ENCODE peak calls at places on chromosomes 4 and X, in six cellular contexts. One of them, this sample, is unnamed.

GRCh38 chr4:26267087-26267486 is 53.7 kb upstream of the RBPJ start:
- DNase-seq in naive thymus-derived CD4-positive, alpha-beta T cell: no peak
- DNase-seq in heart left ventricle: peak; percentile 37
- DNase-seq in breast epithelium: no peak
- DNase-seq in endothelial cell of umbilical vein: no peak
- DNase-seq in neuronal stem cell: no peak
- DNase-seq in this sample: peak; percentile 41

GRCh38 chr4:153345011-153345981 is 808 bp downstream of the MND1 start:
- DNase-seq in naive thymus-derived CD4-positive, alpha-beta T cell: peak; percentile 62
- DNase-seq in heart left ventricle: no peak
- DNase-seq in breast epithelium: no peak
- DNase-seq in endothelial cell of umbilical vein: peak; percentile 66
- DNase-seq in neuronal stem cell: peak; percentile 70
- DNase-seq in this sample: peak; percentile 38

GRCh38 chr4:43471950-43472349 is 579.4 kb downstream of the GRXCR1 start:
- DNase-seq in naive thymus-derived CD4-positive, alpha-beta T cell: no peak
- DNase-seq in heart left ventricle: no peak
- DNase-seq in breast epithelium: no peak
- DNase-seq in endothelial cell of umbilical vein: no peak
- DNase-seq in neuronal stem cell: no peak
- DNase-seq in this sample: no peak

GRCh38 chrX:130916636-130917422 is 13.8 kb upstream of the ENOX2 start:
- DNase-seq in naive thymus-derived CD4-positive, alpha-beta T cell: peak; percentile 24
- DNase-seq in heart left ventricle: no peak
- DNase-seq in breast epithelium: no peak
- DNase-seq in endothelial cell of umbilical vein: peak; percentile 38
- DNase-seq in neuronal stem cell: peak; percentile 56
- DNase-seq in this sample: peak; percentile 32

GRCh38 chr4:152892985-152893384 is 43.1 kb upstream of the FHDC1 start:
- DNase-seq in naive thymus-derived CD4-positive, alpha-beta T cell: no peak
- DNase-seq in heart left ventricle: no peak
- DNase-seq in breast epithelium: no peak
- DNase-seq in endothelial cell of umbilical vein: no peak
- DNase-seq in neuronal stem cell: no peak
- DNase-seq in this sample: no peak

GRCh38 chr4:112031712-112032328 is 113.4 kb upstream of the FAM241A start:
- DNase-seq in naive thymus-derived CD4-positive, alpha-beta T cell: no peak
- DNase-seq in heart left ventricle: no peak
- DNase-seq in breast epithelium: no peak
- DNase-seq in endothelial cell of umbilical vein: peak; percentile 51
- DNase-seq in neuronal stem cell: peak; percentile 54
- DNase-seq in this sample: no peak

GRCh38 chr4:21507439-21507838 is 441.1 kb downstream of the KCNIP4 start:
- DNase-seq in naive thymus-derived CD4-positive, alpha-beta T cell: no peak
- DNase-seq in heart left ventricle: no peak
- DNase-seq in breast epithelium: no peak
- DNase-seq in endothelial cell of umbilical vein: peak; percentile 36
- DNase-seq in neuronal stem cell: no peak
- DNase-seq in this sample: no peak

GRCh38 chr4:166012129-166013078 is 139.4 kb downstream of the TLL1 start:
- DNase-seq in naive thymus-derived CD4-positive, alpha-beta T cell: no peak
- DNase-seq in heart left ventricle: no peak
- DNase-seq in breast epithelium: no peak
- DNase-seq in endothelial cell of umbilical vein: no peak
- DNase-seq in neuronal stem cell: no peak
- DNase-seq in this sample: no peak

GRCh38 chrX:8851487-8851886 is 50.3 kb upstream of the FAM9A start:
- DNase-seq in naive thymus-derived CD4-positive, alpha-beta T cell: no peak
- DNase-seq in heart left ventricle: no peak
- DNase-seq in breast epithelium: no peak
- DNase-seq in endothelial cell of umbilical vein: no peak
- DNase-seq in neuronal stem cell: no peak
- DNase-seq in this sample: no peak

GRCh38 chr4:186953601-186954260 is 230.1 kb upstream of the FAT1 start:
- DNase-seq in naive thymus-derived CD4-positive, alpha-beta T cell: no peak
- DNase-seq in heart left ventricle: peak; percentile 26
- DNase-seq in breast epithelium: no peak
- DNase-seq in endothelial cell of umbilical vein: no peak
- DNase-seq in neuronal stem cell: no peak
- DNase-seq in this sample: no peak

GRCh38 chr4:81405900-81406401 is 65.8 kb downstream of the RASGEF1B start:
- DNase-seq in naive thymus-derived CD4-positive, alpha-beta T cell: no peak
- DNase-seq in heart left ventricle: no peak
- DNase-seq in breast epithelium: no peak
- DNase-seq in endothelial cell of umbilical vein: peak; percentile 72
- DNase-seq in neuronal stem cell: peak; percentile 81
- DNase-seq in this sample: no peak

GRCh38 chr4:87811977-87812376 is 12.6 kb downstream of the IBSP start:
- DNase-seq in naive thymus-derived CD4-positive, alpha-beta T cell: no peak
- DNase-seq in heart left ventricle: no peak
- DNase-seq in breast epithelium: no peak
- DNase-seq in endothelial cell of umbilical vein: no peak
- DNase-seq in neuronal stem cell: no peak
- DNase-seq in this sample: no peak

GRCh38 chr4:110059556-110060191 is 138.7 kb downstream of the ELOVL6 start:
- DNase-seq in naive thymus-derived CD4-positive, alpha-beta T cell: no peak
- DNase-seq in heart left ventricle: no peak
- DNase-seq in breast epithelium: no peak
- DNase-seq in endothelial cell of umbilical vein: peak; percentile 36
- DNase-seq in neuronal stem cell: no peak
- DNase-seq in this sample: no peak

GRCh38 chr4:40418430-40419230 is 83.5 kb downstream of the CHRNA9 start:
- DNase-seq in naive thymus-derived CD4-positive, alpha-beta T cell: no peak
- DNase-seq in heart left ventricle: no peak
- DNase-seq in breast epithelium: no peak
- DNase-seq in endothelial cell of umbilical vein: no peak
- DNase-seq in neuronal stem cell: no peak
- DNase-seq in this sample: no peak

GRCh38 chrX:38948046-38948445 is 146.8 kb downstream of the MID1IP1 start:
- DNase-seq in naive thymus-derived CD4-positive, alpha-beta T cell: no peak
- DNase-seq in heart left ventricle: no peak
- DNase-seq in breast epithelium: no peak
- DNase-seq in endothelial cell of umbilical vein: no peak
- DNase-seq in neuronal stem cell: no peak
- DNase-seq in this sample: no peak

GRCh38 chr4:2244947-2245786 is 3.2 kb upstream of the HAUS3 start:
- DNase-seq in naive thymus-derived CD4-positive, alpha-beta T cell: no peak
- DNase-seq in heart left ventricle: no peak
- DNase-seq in breast epithelium: no peak
- DNase-seq in endothelial cell of umbilical vein: no peak
- DNase-seq in neuronal stem cell: no peak
- DNase-seq in this sample: no peak

GRCh38 chr4:105895609-105896460 is 564 bp downstream of the NPNT start:
- DNase-seq in naive thymus-derived CD4-positive, alpha-beta T cell: peak; percentile 43
- DNase-seq in heart left ventricle: peak; percentile 32
- DNase-seq in breast epithelium: peak; percentile 69
- DNase-seq in endothelial cell of umbilical vein: no peak
- DNase-seq in neuronal stem cell: peak; percentile 37
- DNase-seq in this sample: peak; percentile 80

GRCh38 chr4:75344915-75345314 is 169.3 kb downstream of the RCHY1 start:
- DNase-seq in naive thymus-derived CD4-positive, alpha-beta T cell: no peak
- DNase-seq in heart left ventricle: no peak
- DNase-seq in breast epithelium: no peak
- DNase-seq in endothelial cell of umbilical vein: no peak
- DNase-seq in neuronal stem cell: no peak
- DNase-seq in this sample: no peak

GRCh38 chr4:54942735-54943134 is 182.7 kb downstream of the KDR start:
- DNase-seq in naive thymus-derived CD4-positive, alpha-beta T cell: peak; percentile 22
- DNase-seq in heart left ventricle: no peak
- DNase-seq in breast epithelium: no peak
- DNase-seq in endothelial cell of umbilical vein: peak; percentile 72
- DNase-seq in neuronal stem cell: no peak
- DNase-seq in this sample: no peak

GRCh38 chr4:106358899-106359298 is 9.7 kb downstream of the GIMD1 start:
- DNase-seq in naive thymus-derived CD4-positive, alpha-beta T cell: no peak
- DNase-seq in heart left ventricle: no peak
- DNase-seq in breast epithelium: no peak
- DNase-seq in endothelial cell of umbilical vein: no peak
- DNase-seq in neuronal stem cell: no peak
- DNase-seq in this sample: no peak

GRCh38 chrX:11663875-11664210 is 1.9 kb downstream of the ARHGAP6 start:
- DNase-seq in naive thymus-derived CD4-positive, alpha-beta T cell: no peak
- DNase-seq in heart left ventricle: no peak
- DNase-seq in breast epithelium: no peak
- DNase-seq in endothelial cell of umbilical vein: no peak
- DNase-seq in neuronal stem cell: no peak
- DNase-seq in this sample: no peak
- H3K27me3 ChIP-seq in naive thymus-derived CD4-positive, alpha-beta T cell: no peaks in the 10 kb centered on the region
- H3K27me3 ChIP-seq in heart left ventricle: no peaks in the 10 kb centered on the region
- H3K27me3 ChIP-seq in breast epithelium: no peaks in the 10 kb centered on the region
- H3K27me3 ChIP-seq in endothelial cell of umbilical vein: peaks cover 16% of the 10 kb centered on the region
- H3K27me3 ChIP-seq in neuronal stem cell: peaks cover 6% of the 10 kb centered on the region
- H3K27me3 ChIP-seq in this sample: peaks cover 6% of the 10 kb centered on the region

GRCh38 chrX:132671229-132671641 is 182.4 kb upstream of the MBNL3 start:
- DNase-seq in naive thymus-derived CD4-positive, alpha-beta T cell: no peak
- DNase-seq in heart left ventricle: no peak
- DNase-seq in breast epithelium: no peak
- DNase-seq in endothelial cell of umbilical vein: no peak
- DNase-seq in neuronal stem cell: no peak
- DNase-seq in this sample: no peak
- H3K4me1 ChIP-seq in naive thymus-derived CD4-positive, alpha-beta T cell: no peaks in the 10 kb centered on the region
- H3K4me1 ChIP-seq in heart left ventricle: no peaks in the 10 kb centered on the region
- H3K4me1 ChIP-seq in breast epithelium: no peaks in the 10 kb centered on the region
- H3K4me1 ChIP-seq in endothelial cell of umbilical vein: no peaks in the 10 kb centered on the region
- H3K4me1 ChIP-seq in neuronal stem cell: peaks cover 3% of the 10 kb centered on the region
- H3K4me1 ChIP-seq in this sample: no peaks in the 10 kb centered on the region

GRCh38 chr4:12966741-12967140 is 517.4 kb downstream of the RAB28 start:
- DNase-seq in naive thymus-derived CD4-positive, alpha-beta T cell: no peak
- DNase-seq in heart left ventricle: no peak
- DNase-seq in breast epithelium: no peak
- DNase-seq in endothelial cell of umbilical vein: no peak
- DNase-seq in neuronal stem cell: no peak
- DNase-seq in this sample: no peak

GRCh38 chr4:12963912-12964311 is 520.2 kb downstream of the RAB28 start:
- DNase-seq in naive thymus-derived CD4-positive, alpha-beta T cell: no peak
- DNase-seq in heart left ventricle: no peak
- DNase-seq in breast epithelium: no peak
- DNase-seq in endothelial cell of umbilical vein: no peak
- DNase-seq in neuronal stem cell: no peak
- DNase-seq in this sample: no peak

GRCh38 chr4:12961713-12962112 is 522.4 kb downstream of the RAB28 start:
- DNase-seq in naive thymus-derived CD4-positive, alpha-beta T cell: no peak
- DNase-seq in heart left ventricle: no peak
- DNase-seq in breast epithelium: no peak
- DNase-seq in endothelial cell of umbilical vein: no peak
- DNase-seq in neuronal stem cell: no peak
- DNase-seq in this sample: no peak

GRCh38 chr4:12965334-12965733 is 518.8 kb downstream of the RAB28 start:
- DNase-seq in naive thymus-derived CD4-positive, alpha-beta T cell: no peak
- DNase-seq in heart left ventricle: no peak
- DNase-seq in breast epithelium: no peak
- DNase-seq in endothelial cell of umbilical vein: no peak
- DNase-seq in neuronal stem cell: peak; percentile 46
- DNase-seq in this sample: no peak

DNA sequence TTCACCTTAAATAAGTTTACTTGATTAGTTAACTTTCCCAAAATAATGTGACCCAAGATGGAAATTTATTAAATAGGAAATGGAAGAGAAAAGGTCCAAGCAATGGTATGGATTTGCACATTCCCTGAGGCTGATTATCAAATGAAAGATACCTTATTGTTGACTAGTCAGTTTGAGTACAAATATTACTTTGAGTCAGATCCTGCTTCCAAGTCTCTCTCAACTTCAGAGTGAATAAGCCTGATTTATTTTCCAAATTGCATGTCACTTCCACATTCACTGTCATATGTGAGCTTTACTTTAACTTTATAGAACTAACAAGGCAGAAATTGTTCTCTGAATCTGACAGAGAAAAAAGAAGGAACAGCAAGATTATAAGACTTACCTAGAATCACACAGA is 520.8 kb downstream of the RAB28 start:
- DNase-seq in naive thymus-derived CD4-positive, alpha-beta T cell: no peak
- DNase-seq in heart left ventricle: no peak
- DNase-seq in breast epithelium: no peak
- DNase-seq in endothelial cell of umbilical vein: no peak
- DNase-seq in neuronal stem cell: no peak
- DNase-seq in this sample: no peak
- H3K4me3 ChIP-seq in naive thymus-derived CD4-positive, alpha-beta T cell: no peak overlapping the region
- H3K4me3 ChIP-seq in heart left ventricle: no peak overlapping the region
- H3K4me3 ChIP-seq in breast epithelium: no peak overlapping the region
- H3K4me3 ChIP-seq in endothelial cell of umbilical vein: no peak overlapping the region
- H3K4me3 ChIP-seq in neuronal stem cell: no peak overlapping the region
- H3K4me3 ChIP-seq in this sample: no peak overlapping the region

DNA sequence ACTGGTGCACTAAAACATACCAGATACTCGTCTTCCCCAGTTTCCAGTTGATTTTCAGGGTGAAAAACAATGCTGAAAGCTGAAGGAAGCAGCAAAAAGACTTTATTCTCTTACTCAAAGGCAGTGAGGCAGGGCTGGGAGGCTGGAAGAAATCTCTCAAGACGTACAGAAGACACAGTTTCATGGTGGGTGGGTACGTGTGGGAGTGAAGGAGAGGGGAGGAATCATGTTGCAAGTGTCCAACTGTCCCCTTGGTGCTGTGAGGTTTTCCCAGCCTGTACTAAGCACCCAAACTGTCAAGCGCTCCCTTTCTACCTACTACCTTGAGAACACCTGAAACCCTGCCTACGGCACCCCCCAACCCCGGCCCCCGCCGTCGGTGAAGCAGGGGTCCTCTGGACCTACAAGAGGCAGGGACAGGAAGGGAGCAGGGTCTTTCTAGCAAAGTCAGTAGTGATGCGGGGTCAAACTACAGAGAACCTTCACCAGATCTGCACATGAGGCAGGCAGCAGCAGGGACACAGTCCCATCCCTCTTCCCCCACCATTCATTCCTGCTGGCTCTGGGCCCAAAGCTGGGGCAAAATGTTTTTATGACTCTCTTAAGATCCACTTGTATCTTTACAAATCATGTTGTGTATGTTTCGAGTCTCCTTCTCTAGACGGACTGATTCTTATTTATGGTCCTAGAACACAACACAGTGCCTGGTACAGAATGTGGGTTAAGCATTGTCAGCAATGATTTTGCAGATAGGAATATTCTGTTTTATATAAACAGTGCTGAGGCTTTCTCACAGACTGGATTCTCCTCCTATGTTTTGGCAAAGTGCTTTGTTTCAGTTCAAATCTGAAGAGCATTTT is 2.4 kb upstream of the SETD7 start:
- DNase-seq in naive thymus-derived CD4-positive, alpha-beta T cell: no peak
- DNase-seq in heart left ventricle: no peak
- DNase-seq in breast epithelium: no peak
- DNase-seq in endothelial cell of umbilical vein: no peak
- DNase-seq in neuronal stem cell: no peak
- DNase-seq in this sample: no peak
- H3K27me3 ChIP-seq in naive thymus-derived CD4-positive, alpha-beta T cell: no peaks in the 10 kb centered on the region
- H3K27me3 ChIP-seq in heart left ventricle: no peaks in the 10 kb centered on the region
- H3K27me3 ChIP-seq in breast epithelium: no peaks in the 10 kb centered on the region
- H3K27me3 ChIP-seq in endothelial cell of umbilical vein: peaks cover 15% of the 10 kb centered on the region
- H3K27me3 ChIP-seq in neuronal stem cell: peaks cover 37% of the 10 kb centered on the region
- H3K27me3 ChIP-seq in this sample: peaks cover 36% of the 10 kb centered on the region

GRCh38 chr4:7828926-7829325 is 110.7 kb downstream of the AFAP1 start:
- DNase-seq in naive thymus-derived CD4-positive, alpha-beta T cell: no peak
- DNase-seq in heart left ventricle: no peak
- DNase-seq in breast epithelium: no peak
- DNase-seq in endothelial cell of umbilical vein: peak; percentile 57
- DNase-seq in neuronal stem cell: no peak
- DNase-seq in this sample: no peak
- H3K4me1 ChIP-seq in naive thymus-derived CD4-positive, alpha-beta T cell: peaks cover 14% of the 10 kb centered on the region
- H3K4me1 ChIP-seq in heart left ventricle: peaks cover 25% of the 10 kb centered on the region
- H3K4me1 ChIP-seq in breast epithelium: peaks cover 5% of the 10 kb centered on the region
- H3K4me1 ChIP-seq in endothelial cell of umbilical vein: peaks cover 66% of the 10 kb centered on the region
- H3K4me1 ChIP-seq in neuronal stem cell: peaks cover 5% of the 10 kb centered on the region
- H3K4me1 ChIP-seq in this sample: peaks cover 30% of the 10 kb centered on the region

GRCh38 chr4:31023109-31023508 is 302.9 kb downstream of the PCDH7 start:
- DNase-seq in naive thymus-derived CD4-positive, alpha-beta T cell: no peak
- DNase-seq in heart left ventricle: no peak
- DNase-seq in breast epithelium: no peak
- DNase-seq in endothelial cell of umbilical vein: no peak
- DNase-seq in neuronal stem cell: no peak
- DNase-seq in this sample: no peak
- H3K4me3 ChIP-seq in naive thymus-derived CD4-positive, alpha-beta T cell: no peak overlapping the region
- H3K4me3 ChIP-seq in heart left ventricle: no peak overlapping the region
- H3K4me3 ChIP-seq in breast epithelium: no peak overlapping the region
- H3K4me3 ChIP-seq in endothelial cell of umbilical vein: no peak overlapping the region
- H3K4me3 ChIP-seq in neuronal stem cell: no peak overlapping the region
- H3K4me3 ChIP-seq in this sample: no peak overlapping the region

This sample was measured in left lung.